ENCODE peak calls at places on chromosomes 6 and 20, in seven cellular contexts. Z is activated effector memory CD4-positive, alpha-beta T cell treated with Interleukin-2 at 50 U/mL for 16 hours; Q is T-helper 17 cell; F is islet precursor cell; X is NCI-H1694 treated with DMSO at 0.1 percent for 48 hours; Y is T-helper 2 cell treated with Interferon-gamma antibody and Interleukin-4, amounts not matched to agents 5 μg/mL and 100 μg/mL, for 36 hours; J is GM23248. D is an unnamed sample.

GRCh38 chr6:52603000-52603795 is 26.3 kb upstream of the TRAM2 start:
- DNase-seq in Z (no peak), Q (no peak), F (peak), X (no peak), Y (no peak), J (peak), D (no peak)

GRCh38 chr6:88166493-88166900 is 350 bp upstream of the CNR1 start:
- DNase-seq in Z (no peak), Q (no peak), F (peak), X (no peak), Y (no peak), J (no peak), D (no peak)

GRCh38 chr6:106444777-106445507 is 84.4 kb downstream of the CRYBG1 start:
- DNase-seq in Z (no peak), Q (no peak), F (no peak), X (peak), Y (peak), J (peak), D (peak)

GRCh38 chr6:7515363-7515762 is 26.1 kb upstream of the DSP start:
- DNase-seq in Z (no peak), Q (no peak), F (no peak), X (no peak), Y (no peak), J (no peak), D (no peak)

GRCh38 chr20:4740774-4741431 is 19.2 kb downstream of the PRND start:
- DNase-seq in Z (peak), Q (peak), F (peak), X (no peak), Y (peak), J (peak), D (peak)

GRCh38 chr20:49278817-49279676 is 1.2 kb upstream of the ZNFX1 start:
- DNase-seq in Z (peak), Q (no peak), F (no peak), X (no peak), Y (no peak), J (peak), D (no peak)

GRCh38 chr20:24782801-24783630 is 166.1 kb upstream of the CST7 start:
- DNase-seq in Z (no peak), Q (no peak), F (peak), X (no peak), Y (no peak), J (no peak), D (no peak)

GRCh38 chr6:106422551-106422950 is 62.0 kb downstream of the CRYBG1 start:
- DNase-seq in Z (no peak), Q (no peak), F (no peak), X (no peak), Y (no peak), J (peak), D (no peak)

GRCh38 chr6:89139509-89140346 is 6.1 kb upstream of the PM20D2 start:
- DNase-seq in Z (no peak), Q (no peak), F (peak), X (no peak), Y (no peak), J (peak), D (no peak)

GRCh38 chr6:129031051-129031599 is 148.2 kb downstream of the LAMA2 start:
- DNase-seq in Z (no peak), Q (no peak), F (no peak), X (no peak), Y (no peak), J (peak), D (no peak)